ENCODE peak calls at places on chromosomes 7 and 10, in ten cellular contexts. One of them, this sample, is unnamed.

GRCh38 chr10:132563485-132564248 is 26.1 kb downstream of the INPP5A start:
- DNase-seq in HepG2: no peak
- DNase-seq in psoas muscle: peak; percentile 85
- DNase-seq in Panc1: no peak
- DNase-seq in pancreas: no peak
- DNase-seq in HFF-Myc: no peak
- DNase-seq in colonic mucosa: no peak
- DNase-seq in heart right ventricle: no peak
- DNase-seq in GM23338: peak; percentile 39
- DNase-seq in heart left ventricle: no peak
- DNase-seq in this sample: no peak

GRCh38 chr10:14306201-14306600 is 24.5 kb downstream of the FRMD4A start:
- DNase-seq in HepG2: no peak
- DNase-seq in psoas muscle: no peak
- DNase-seq in heart right ventricle: no peak
- DNase-seq in heart left ventricle: no peak
- DNase-seq in colonic mucosa: no peak
- DNase-seq in HFF-Myc: no peak
- DNase-seq in Panc1: no peak
- DNase-seq in GM23338: no peak
- DNase-seq in pancreas: no peak
- DNase-seq in this sample: no peak

GRCh38 chr7:14195079-14195478 is 205.6 kb upstream of the ETV1 start:
- DNase-seq in pancreas: no peak
- DNase-seq in psoas muscle: no peak
- DNase-seq in GM23338: peak; percentile 5
- DNase-seq in heart left ventricle: no peak
- DNase-seq in Panc1: no peak
- DNase-seq in HFF-Myc: no peak
- DNase-seq in colonic mucosa: no peak
- DNase-seq in heart right ventricle: no peak
- DNase-seq in HepG2: no peak
- DNase-seq in this sample: no peak

GRCh38 chr10:110311357-110311949 is 6.7 kb upstream of the SMNDC1 start:
- DNase-seq in HepG2: peak; percentile 42
- DNase-seq in colonic mucosa: peak; percentile 47
- DNase-seq in Panc1: peak; percentile 65
- DNase-seq in GM23338: peak; percentile 87
- DNase-seq in heart right ventricle: peak; percentile 17
- DNase-seq in heart left ventricle: peak; percentile 32
- DNase-seq in pancreas: no peak
- DNase-seq in HFF-Myc: peak; percentile 46
- DNase-seq in psoas muscle: no peak
- DNase-seq in this sample: peak; percentile 31

GRCh38 chr7:154795014-154795413 is 207.9 kb downstream of the PAXIP1 start:
- DNase-seq in psoas muscle: no peak
- DNase-seq in heart left ventricle: no peak
- DNase-seq in HepG2: no peak
- DNase-seq in HFF-Myc: no peak
- DNase-seq in colonic mucosa: no peak
- DNase-seq in pancreas: no peak
- DNase-seq in Panc1: no peak
- DNase-seq in GM23338: no peak
- DNase-seq in heart right ventricle: no peak
- DNase-seq in this sample: no peak

GRCh38 chr10:31630866-31631567 is 297.6 kb downstream of the ARHGAP12 start:
- DNase-seq in HFF-Myc: no peak
- DNase-seq in colonic mucosa: no peak
- DNase-seq in psoas muscle: no peak
- DNase-seq in heart left ventricle: no peak
- DNase-seq in Panc1: no peak
- DNase-seq in heart right ventricle: no peak
- DNase-seq in HepG2: no peak
- DNase-seq in GM23338: no peak
- DNase-seq in pancreas: no peak
- DNase-seq in this sample: no peak

GRCh38 chr7:45456747-45457146 is 117.4 kb upstream of the ADCY1 start:
- DNase-seq in GM23338: no peak
- DNase-seq in heart left ventricle: no peak
- DNase-seq in psoas muscle: no peak
- DNase-seq in pancreas: no peak
- DNase-seq in Panc1: no peak
- DNase-seq in HFF-Myc: no peak
- DNase-seq in colonic mucosa: no peak
- DNase-seq in heart right ventricle: no peak
- DNase-seq in HepG2: no peak
- DNase-seq in this sample: no peak

GRCh38 chr7:110759069-110759468 is 331.9 kb upstream of the LRRN3 start:
- DNase-seq in colonic mucosa: no peak
- DNase-seq in psoas muscle: no peak
- DNase-seq in heart left ventricle: no peak
- DNase-seq in HFF-Myc: no peak
- DNase-seq in heart right ventricle: no peak
- DNase-seq in HepG2: no peak
- DNase-seq in GM23338: no peak
- DNase-seq in pancreas: no peak
- DNase-seq in Panc1: no peak
- DNase-seq in this sample: no peak

GRCh38 chr7:18995811-18996400 is 121.5 kb downstream of the TWIST1 start:
- DNase-seq in heart left ventricle: no peak
- DNase-seq in GM23338: no peak
- DNase-seq in HFF-Myc: no peak
- DNase-seq in pancreas: no peak
- DNase-seq in heart right ventricle: no peak
- DNase-seq in colonic mucosa: no peak
- DNase-seq in psoas muscle: no peak
- DNase-seq in HepG2: no peak
- DNase-seq in Panc1: no peak
- DNase-seq in this sample: no peak

GRCh38 chr10:130160775-130161174 is 24.6 kb downstream of the GLRX3 start:
- DNase-seq in GM23338: peak; percentile 38
- DNase-seq in pancreas: no peak
- DNase-seq in heart right ventricle: no peak
- DNase-seq in heart left ventricle: no peak
- DNase-seq in colonic mucosa: no peak
- DNase-seq in Panc1: no peak
- DNase-seq in HFF-Myc: no peak
- DNase-seq in HepG2: no peak
- DNase-seq in psoas muscle: no peak
- DNase-seq in this sample: no peak

GRCh38 chr7:82054544-82054943 is 284.7 kb upstream of the HGF start:
- DNase-seq in HFF-Myc: no peak
- DNase-seq in heart right ventricle: no peak
- DNase-seq in heart left ventricle: no peak
- DNase-seq in pancreas: no peak
- DNase-seq in colonic mucosa: no peak
- DNase-seq in HepG2: no peak
- DNase-seq in Panc1: no peak
- DNase-seq in psoas muscle: no peak
- DNase-seq in GM23338: no peak
- DNase-seq in this sample: no peak

GRCh38 chr10:45513586-45513985 is 139.6 kb downstream of the ALOX5 start:
- DNase-seq in HFF-Myc: no peak
- DNase-seq in heart left ventricle: no peak
- DNase-seq in Panc1: no peak
- DNase-seq in HepG2: peak; percentile 24
- DNase-seq in GM23338: no peak
- DNase-seq in colonic mucosa: no peak
- DNase-seq in psoas muscle: no peak
- DNase-seq in pancreas: no peak
- DNase-seq in heart right ventricle: no peak
- DNase-seq in this sample: no peak

GRCh38 chr7:26663905-26664673 is 200.3 kb downstream of the SKAP2 start:
- DNase-seq in Panc1: no peak
- DNase-seq in heart right ventricle: no peak
- DNase-seq in colonic mucosa: no peak
- DNase-seq in pancreas: no peak
- DNase-seq in psoas muscle: no peak
- DNase-seq in heart left ventricle: no peak
- DNase-seq in GM23338: no peak
- DNase-seq in HFF-Myc: no peak
- DNase-seq in HepG2: no peak
- DNase-seq in this sample: no peak

DNA sequence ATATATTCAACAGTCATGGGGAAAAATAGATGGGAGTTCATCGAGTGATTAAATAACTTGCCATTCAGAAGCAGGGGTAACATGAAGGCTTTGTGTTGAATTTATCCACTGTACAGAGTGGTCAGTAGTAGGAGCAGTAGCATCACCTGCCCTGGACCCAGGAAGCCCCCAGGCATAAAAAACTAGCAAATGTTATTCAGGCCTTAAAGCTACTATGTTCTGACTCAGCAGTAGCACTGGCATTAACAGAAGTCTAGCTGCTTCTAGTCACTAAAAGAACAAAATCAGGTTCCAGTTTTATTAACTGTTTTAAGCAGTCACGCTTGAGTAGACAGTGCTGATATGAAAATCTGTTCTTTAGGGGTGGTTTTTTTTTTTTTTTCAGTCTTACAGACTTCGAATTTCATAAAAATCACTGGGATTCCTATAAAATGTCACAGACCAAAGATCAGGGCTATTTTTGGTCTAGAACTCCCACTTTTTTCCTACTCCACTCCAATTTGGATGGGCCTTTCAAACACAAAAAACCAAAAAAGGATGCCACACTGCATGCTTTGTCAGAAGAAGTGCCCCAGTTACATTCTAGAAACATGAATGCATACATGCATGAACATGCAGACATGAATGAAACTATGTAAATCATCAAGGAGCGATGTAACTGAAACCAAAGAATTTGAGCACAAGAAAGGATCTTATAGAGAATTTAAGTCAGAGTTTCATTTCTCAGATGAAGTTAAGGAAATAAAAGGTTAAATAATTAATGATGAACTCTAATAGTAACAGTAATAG is 31.6 kb upstream of the FAM133B start:
- DNase-seq in pancreas: no peak
- DNase-seq in heart left ventricle: no peak
- DNase-seq in GM23338: no peak
- DNase-seq in Panc1: no peak
- DNase-seq in colonic mucosa: no peak
- DNase-seq in heart right ventricle: no peak
- DNase-seq in HFF-Myc: no peak
- DNase-seq in HepG2: no peak
- DNase-seq in psoas muscle: no peak
- DNase-seq in this sample: no peak
- TF ChIP-seq CTCF in pancreas: no peak
- TF ChIP-seq CTCF in heart left ventricle: no peak
- TF ChIP-seq CTCF in GM23338: no peak
- TF ChIP-seq CTCF in Panc1: no peak
- TF ChIP-seq CTCF in colonic mucosa: no peak
- TF ChIP-seq CTCF in heart right ventricle: no peak
- TF ChIP-seq CTCF in HFF-Myc: no peak
- TF ChIP-seq CTCF in HepG2: no peak
- TF ChIP-seq CTCF in psoas muscle: no peak
- TF ChIP-seq CTCF in this sample: no peak

DNA sequence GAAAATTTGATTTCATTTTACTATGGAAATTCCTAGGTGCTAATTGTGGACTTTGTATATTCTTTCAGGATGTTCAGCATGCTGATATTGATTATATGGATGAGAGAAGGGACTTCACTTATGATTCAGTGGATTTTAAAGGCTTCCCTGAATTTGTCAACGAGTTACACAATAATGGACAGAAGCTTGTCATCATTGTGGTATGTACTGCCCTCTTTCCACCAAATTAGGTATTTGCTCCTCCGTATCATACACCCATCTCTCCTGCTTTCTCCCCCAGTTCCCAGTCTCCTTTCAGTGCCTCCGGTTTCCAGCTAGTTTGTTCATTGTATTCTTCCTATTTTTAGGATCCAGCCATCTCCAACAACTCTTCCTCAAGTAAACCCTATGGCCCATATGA is 34.6 kb downstream of the MGAM start:
- DNase-seq in colonic mucosa: no peak
- DNase-seq in heart right ventricle: no peak
- DNase-seq in Panc1: no peak
- DNase-seq in pancreas: no peak
- DNase-seq in HFF-Myc: no peak
- DNase-seq in HepG2: peak; percentile 3
- DNase-seq in psoas muscle: no peak
- DNase-seq in GM23338: peak; percentile 24
- DNase-seq in heart left ventricle: no peak
- DNase-seq in this sample: no peak
- TF ChIP-seq CTCF in colonic mucosa: no peak
- TF ChIP-seq CTCF in heart right ventricle: no peak
- TF ChIP-seq CTCF in Panc1: no peak
- TF ChIP-seq CTCF in pancreas: no peak
- TF ChIP-seq CTCF in HFF-Myc: no peak
- TF ChIP-seq CTCF in HepG2: no peak
- TF ChIP-seq CTCF in psoas muscle: no peak
- TF ChIP-seq CTCF in GM23338: peak; percentile 50
- TF ChIP-seq CTCF in heart left ventricle: no peak
- TF ChIP-seq CTCF in this sample: no peak

DNA sequence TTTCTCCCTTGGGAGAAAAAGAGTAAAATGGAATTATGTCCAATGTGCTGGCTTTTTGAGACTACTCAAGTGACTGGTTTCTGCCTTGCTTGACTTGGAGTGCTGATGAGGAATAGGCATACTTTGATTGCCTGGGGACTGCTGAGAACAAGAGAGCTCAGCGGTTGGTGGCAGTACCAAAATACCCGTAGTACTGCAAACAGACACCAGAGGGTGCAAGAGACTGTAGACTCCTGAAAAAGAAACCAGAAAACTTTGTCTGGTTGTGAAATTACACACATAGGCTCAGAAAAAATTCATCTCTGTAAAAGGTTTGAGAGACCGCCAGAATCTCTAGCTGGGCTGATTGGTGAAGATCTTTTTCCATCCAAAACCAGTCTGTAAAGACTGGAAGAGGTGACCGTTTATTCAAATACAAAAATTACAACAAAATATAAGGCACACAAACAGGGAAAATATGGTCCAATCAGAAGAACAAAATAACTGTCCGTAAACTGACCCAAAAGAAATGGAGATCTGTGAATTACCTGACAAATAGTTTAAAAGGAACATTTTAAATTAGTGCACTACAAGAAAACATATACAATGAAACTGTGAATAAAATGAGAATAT is 18.5 kb downstream of the BICC1 start:
- DNase-seq in psoas muscle: no peak
- DNase-seq in GM23338: peak; percentile 86
- DNase-seq in Panc1: peak; percentile 59
- DNase-seq in colonic mucosa: peak; percentile 66
- DNase-seq in heart left ventricle: peak; percentile 21
- DNase-seq in HepG2: peak; percentile 65
- DNase-seq in HFF-Myc: peak; percentile 61
- DNase-seq in pancreas: no peak
- DNase-seq in heart right ventricle: no peak
- DNase-seq in this sample: no peak
- TF ChIP-seq CTCF in psoas muscle: peak; percentile 49
- TF ChIP-seq CTCF in GM23338: peak; percentile 75
- TF ChIP-seq CTCF in Panc1: peak; percentile 91
- TF ChIP-seq CTCF in colonic mucosa: peak; percentile 80
- TF ChIP-seq CTCF in heart left ventricle: peak; percentile 44
- TF ChIP-seq CTCF in HepG2: peak; percentile 77
- TF ChIP-seq CTCF in HFF-Myc: peak; percentile 77
- TF ChIP-seq CTCF in pancreas: peak; percentile 63
- TF ChIP-seq CTCF in heart right ventricle: peak; percentile 64
- TF ChIP-seq CTCF in this sample: peak; percentile 85

DNA sequence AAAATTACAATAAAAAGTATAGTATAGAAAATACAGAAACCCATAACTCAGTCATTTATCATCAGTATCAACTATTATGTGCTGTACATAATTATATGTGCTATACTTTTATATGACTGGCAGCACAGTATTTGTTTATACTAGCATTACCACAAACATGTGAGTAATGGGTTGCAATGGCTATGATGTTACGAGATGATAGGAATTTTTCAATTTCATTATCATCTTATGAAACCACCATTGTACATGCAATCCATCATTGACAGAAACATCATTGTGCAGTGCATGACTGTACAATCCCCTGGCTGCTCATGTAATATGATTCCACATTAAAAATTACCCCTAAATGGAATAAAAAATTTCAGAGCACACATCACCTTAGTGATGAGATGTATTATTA is 55.7 kb upstream of the TMEM229A start:
- DNase-seq in heart right ventricle: no peak
- DNase-seq in Panc1: no peak
- DNase-seq in heart left ventricle: no peak
- DNase-seq in HFF-Myc: no peak
- DNase-seq in GM23338: no peak
- DNase-seq in colonic mucosa: no peak
- DNase-seq in HepG2: no peak
- DNase-seq in pancreas: no peak
- DNase-seq in psoas muscle: no peak
- DNase-seq in this sample: no peak
- TF ChIP-seq CTCF in heart right ventricle: no peak
- TF ChIP-seq CTCF in Panc1: no peak
- TF ChIP-seq CTCF in heart left ventricle: no peak
- TF ChIP-seq CTCF in HFF-Myc: no peak
- TF ChIP-seq CTCF in GM23338: no peak
- TF ChIP-seq CTCF in colonic mucosa: no peak
- TF ChIP-seq CTCF in HepG2: no peak
- TF ChIP-seq CTCF in pancreas: no peak
- TF ChIP-seq CTCF in psoas muscle: no peak
- TF ChIP-seq CTCF in this sample: no peak